ENCODE peak calls at places on chromosomes 4 and X, in ten cellular contexts. One of them, this sample, is unnamed. For H3K4me1, the result is how much of the 10 kb centered on the place peaks cover.

GRCh38 chr4:87067120-87067885 is 132.5 kb downstream of the AFF1 start:
- DNase-seq in HCT116: no peak
- DNase-seq in heart left ventricle: no peak
- DNase-seq in thyroid gland: no peak
- DNase-seq in ovary: no peak
- DNase-seq in tibial nerve: no peak
- DNase-seq in K562: no peak
- DNase-seq in prostate gland: no peak
- DNase-seq in H1: no peak
- DNase-seq in suprapubic skin: no peak
- DNase-seq in this sample: no peak

GRCh38 chr4:89420507-89420906 is 112.9 kb upstream of the GPRIN3 start:
- DNase-seq in ovary: no peak
- DNase-seq in K562: no peak
- DNase-seq in tibial nerve: no peak
- DNase-seq in heart left ventricle: no peak
- DNase-seq in suprapubic skin: no peak
- DNase-seq in prostate gland: no peak
- DNase-seq in thyroid gland: no peak
- DNase-seq in HCT116: no peak
- DNase-seq in H1: no peak
- DNase-seq in this sample: no peak

GRCh38 chr4:19958849-19959248 is 292.9 kb upstream of the SLIT2 start:
- DNase-seq in heart left ventricle: no peak
- DNase-seq in H1: no peak
- DNase-seq in prostate gland: no peak
- DNase-seq in HCT116: no peak
- DNase-seq in tibial nerve: no peak
- DNase-seq in suprapubic skin: no peak
- DNase-seq in ovary: no peak
- DNase-seq in K562: no peak
- DNase-seq in thyroid gland: no peak
- DNase-seq in this sample: no peak

GRCh38 chr4:23260510-23260909 is 567.8 kb downstream of the GBA3 start:
- DNase-seq in H1: no peak
- DNase-seq in tibial nerve: no peak
- DNase-seq in prostate gland: no peak
- DNase-seq in thyroid gland: no peak
- DNase-seq in K562: peak
- DNase-seq in ovary: no peak
- DNase-seq in heart left ventricle: no peak
- DNase-seq in suprapubic skin: no peak
- DNase-seq in HCT116: no peak
- DNase-seq in this sample: no peak

GRCh38 chrX:23790147-23790497 is 7.1 kb downstream of the SAT1 start:
- DNase-seq in tibial nerve: no peak
- DNase-seq in ovary: no peak
- DNase-seq in prostate gland: no peak
- DNase-seq in K562: no peak
- DNase-seq in heart left ventricle: no peak
- DNase-seq in suprapubic skin: no peak
- DNase-seq in HCT116: no peak
- DNase-seq in thyroid gland: no peak
- DNase-seq in H1: no peak
- DNase-seq in this sample: no peak

GRCh38 chrX:33156152-33156726 is 55.1 kb downstream of the DMD start:
- DNase-seq in tibial nerve: no peak
- DNase-seq in thyroid gland: no peak
- DNase-seq in heart left ventricle: no peak
- DNase-seq in suprapubic skin: no peak
- DNase-seq in H1: no peak
- DNase-seq in ovary: no peak
- DNase-seq in prostate gland: no peak
- DNase-seq in HCT116: no peak
- DNase-seq in K562: no peak
- DNase-seq in this sample: no peak

GRCh38 chr4:10664408-10664807 is 20.2 kb downstream of the CLNK start:
- DNase-seq in thyroid gland: peak
- DNase-seq in heart left ventricle: no peak
- DNase-seq in tibial nerve: peak
- DNase-seq in K562: no peak
- DNase-seq in prostate gland: peak
- DNase-seq in suprapubic skin: no peak
- DNase-seq in HCT116: no peak
- DNase-seq in ovary: no peak
- DNase-seq in H1: no peak
- DNase-seq in this sample: no peak

GRCh38 chrX:69568828-69569227 is 47.1 kb upstream of the EDA start:
- DNase-seq in tibial nerve: no peak
- DNase-seq in ovary: no peak
- DNase-seq in K562: no peak
- DNase-seq in heart left ventricle: no peak
- DNase-seq in suprapubic skin: no peak
- DNase-seq in prostate gland: no peak
- DNase-seq in HCT116: no peak
- DNase-seq in H1: no peak
- DNase-seq in thyroid gland: no peak
- DNase-seq in this sample: no peak

GRCh38 chrX:33211356-33212254 is at the start of gene DMD:
- DNase-seq in suprapubic skin: no peak
- DNase-seq in prostate gland: peak
- DNase-seq in thyroid gland: peak
- DNase-seq in heart left ventricle: peak
- DNase-seq in ovary: peak
- DNase-seq in tibial nerve: peak
- DNase-seq in HCT116: no peak
- DNase-seq in H1: no peak
- DNase-seq in K562: no peak
- DNase-seq in this sample: peak

GRCh38 chrX:39163585-39163984 is 362.3 kb downstream of the MID1IP1 start:
- DNase-seq in K562: no peak
- DNase-seq in suprapubic skin: no peak
- DNase-seq in H1: no peak
- DNase-seq in HCT116: no peak
- DNase-seq in prostate gland: no peak
- DNase-seq in ovary: no peak
- DNase-seq in heart left ventricle: no peak
- DNase-seq in thyroid gland: no peak
- DNase-seq in tibial nerve: no peak
- DNase-seq in this sample: no peak

GRCh38 chr4:182875471-182875870 is 41.7 kb downstream of the DCTD start:
- DNase-seq in K562: no peak
- DNase-seq in tibial nerve: no peak
- DNase-seq in HCT116: no peak
- DNase-seq in prostate gland: no peak
- DNase-seq in ovary: no peak
- DNase-seq in heart left ventricle: no peak
- DNase-seq in thyroid gland: no peak
- DNase-seq in H1: no peak
- DNase-seq in suprapubic skin: no peak
- DNase-seq in this sample: no peak

GRCh38 chr4:94640151-94640550 is 117.6 kb upstream of the BMPR1B start:
- DNase-seq in tibial nerve: no peak
- DNase-seq in suprapubic skin: no peak
- DNase-seq in prostate gland: no peak
- DNase-seq in H1: no peak
- DNase-seq in K562: no peak
- DNase-seq in ovary: no peak
- DNase-seq in heart left ventricle: no peak
- DNase-seq in HCT116: no peak
- DNase-seq in thyroid gland: peak
- DNase-seq in this sample: no peak

GRCh38 chr4:44326716-44327115 is 121.9 kb downstream of the KCTD8 start:
- DNase-seq in tibial nerve: no peak
- DNase-seq in ovary: no peak
- DNase-seq in prostate gland: no peak
- DNase-seq in H1: no peak
- DNase-seq in thyroid gland: no peak
- DNase-seq in K562: no peak
- DNase-seq in suprapubic skin: no peak
- DNase-seq in HCT116: no peak
- DNase-seq in heart left ventricle: no peak
- DNase-seq in this sample: no peak

GRCh38 chr4:77158487-77158861 is 1.5 kb downstream of the CCNG2 start:
- DNase-seq in HCT116: no peak
- DNase-seq in heart left ventricle: no peak
- DNase-seq in K562: peak
- DNase-seq in prostate gland: no peak
- DNase-seq in tibial nerve: peak
- DNase-seq in thyroid gland: peak
- DNase-seq in suprapubic skin: no peak
- DNase-seq in H1: no peak
- DNase-seq in ovary: peak
- DNase-seq in this sample: no peak

GRCh38 chr4:77156533-77156911 is 485 bp upstream of the CCNG2 start:
- DNase-seq in thyroid gland: peak
- DNase-seq in ovary: peak
- DNase-seq in suprapubic skin: peak
- DNase-seq in heart left ventricle: peak
- DNase-seq in prostate gland: peak
- DNase-seq in HCT116: peak
- DNase-seq in K562: peak
- DNase-seq in H1: peak
- DNase-seq in tibial nerve: peak
- DNase-seq in this sample: peak

GRCh38 chr4:77157859-77158486 is 966 bp downstream of the CCNG2 start:
- DNase-seq in thyroid gland: peak
- DNase-seq in tibial nerve: peak
- DNase-seq in ovary: peak
- DNase-seq in HCT116: peak
- DNase-seq in heart left ventricle: peak
- DNase-seq in H1: peak
- DNase-seq in suprapubic skin: peak
- DNase-seq in prostate gland: peak
- DNase-seq in K562: peak
- DNase-seq in this sample: peak

GRCh38 chr4:77155631-77156345 is 1.2 kb upstream of the CCNG2 start:
- DNase-seq in thyroid gland: peak
- DNase-seq in K562: no peak
- DNase-seq in suprapubic skin: no peak
- DNase-seq in prostate gland: no peak
- DNase-seq in HCT116: no peak
- DNase-seq in tibial nerve: no peak
- DNase-seq in heart left ventricle: no peak
- DNase-seq in H1: no peak
- DNase-seq in ovary: no peak
- DNase-seq in this sample: no peak

DNA sequence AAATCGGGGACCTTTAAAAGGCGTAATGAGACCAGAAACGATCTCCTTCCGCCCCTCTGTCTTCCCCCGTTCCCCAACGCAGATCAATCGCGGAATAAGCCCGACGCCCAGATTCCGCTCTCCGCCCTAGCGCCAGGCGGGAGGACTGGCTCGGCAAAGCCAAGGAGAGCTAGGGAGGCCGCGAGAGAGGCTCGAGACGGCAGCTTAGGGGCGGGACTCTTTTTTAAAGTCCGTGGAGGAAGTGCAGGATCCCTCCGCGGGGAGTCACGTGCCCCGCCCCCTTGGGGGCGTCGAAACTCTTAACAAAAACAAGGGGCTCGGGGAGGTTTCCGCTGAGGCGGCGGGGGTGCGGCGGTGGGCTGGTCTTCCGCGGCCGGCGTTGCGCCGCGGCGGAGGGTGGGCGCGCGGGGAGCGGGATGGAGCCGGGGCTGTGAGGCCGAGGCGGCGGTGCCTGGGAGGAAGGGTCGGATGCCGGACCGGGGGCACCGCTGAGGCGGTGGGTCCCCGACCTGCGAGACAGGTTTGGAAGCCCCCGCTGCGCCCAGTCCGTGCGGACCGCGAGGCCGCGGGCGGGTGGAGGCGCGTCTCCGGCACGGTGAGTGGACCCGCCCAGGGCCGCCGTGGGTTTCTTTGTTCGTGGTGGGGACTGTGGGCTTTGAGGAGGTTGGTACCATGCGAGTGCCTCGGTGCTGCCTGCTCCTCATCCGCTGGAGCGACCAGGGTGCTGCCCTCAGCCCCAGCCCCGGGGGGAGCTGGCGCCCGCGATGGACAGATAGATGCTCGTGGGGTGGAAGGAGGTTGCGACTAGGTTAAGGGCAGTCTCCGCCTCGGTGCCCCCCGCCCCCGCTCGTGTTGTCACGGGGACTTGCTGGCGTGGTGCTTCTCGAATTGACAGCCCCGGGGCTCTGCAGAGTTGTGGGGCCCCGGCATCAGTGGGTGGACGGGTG is at the start of gene CCNG2:
- DNase-seq in prostate gland: peak
- DNase-seq in tibial nerve: peak
- DNase-seq in suprapubic skin: peak
- DNase-seq in HCT116: no peak
- DNase-seq in heart left ventricle: peak
- DNase-seq in H1: peak
- DNase-seq in thyroid gland: peak
- DNase-seq in K562: peak
- DNase-seq in ovary: peak
- DNase-seq in this sample: peak
- TF ChIP-seq POLR2A in prostate gland: peak
- TF ChIP-seq POLR2A in tibial nerve: peak
- TF ChIP-seq POLR2A in suprapubic skin: no peak
- TF ChIP-seq POLR2A in HCT116: peak
- TF ChIP-seq POLR2A in heart left ventricle: no peak
- TF ChIP-seq POLR2A in H1: peak
- TF ChIP-seq POLR2A in thyroid gland: peak
- TF ChIP-seq POLR2A in K562: no peak
- TF ChIP-seq POLR2A in ovary: peak
- TF ChIP-seq POLR2A in this sample: peak

GRCh38 chr4:78566834-78567501 is 15.4 kb downstream of the ANXA3 start:
- DNase-seq in heart left ventricle: no peak
- DNase-seq in ovary: no peak
- DNase-seq in HCT116: no peak
- DNase-seq in suprapubic skin: no peak
- DNase-seq in prostate gland: no peak
- DNase-seq in H1: no peak
- DNase-seq in thyroid gland: no peak
- DNase-seq in tibial nerve: no peak
- DNase-seq in K562: peak
- DNase-seq in this sample: no peak
- H3K4me1 ChIP-seq in heart left ventricle: under half
- H3K4me1 ChIP-seq in ovary: under half
- H3K4me1 ChIP-seq in HCT116: half or more
- H3K4me1 ChIP-seq in suprapubic skin: under half
- H3K4me1 ChIP-seq in prostate gland: under half
- H3K4me1 ChIP-seq in H1: under half
- H3K4me1 ChIP-seq in thyroid gland: half or more
- H3K4me1 ChIP-seq in tibial nerve: under half
- H3K4me1 ChIP-seq in K562: under half
- H3K4me1 ChIP-seq in this sample: under half

GRCh38 chr4:74157743-74158560 is at the start of gene MTHFD2L:
- DNase-seq in H1: peak
- DNase-seq in HCT116: peak
- DNase-seq in heart left ventricle: peak
- DNase-seq in suprapubic skin: peak
- DNase-seq in prostate gland: peak
- DNase-seq in K562: peak
- DNase-seq in thyroid gland: peak
- DNase-seq in ovary: peak
- DNase-seq in tibial nerve: peak
- DNase-seq in this sample: peak
- TF ChIP-seq POLR2A in H1: peak
- TF ChIP-seq POLR2A in HCT116: peak
- TF ChIP-seq POLR2A in heart left ventricle: no peak
- TF ChIP-seq POLR2A in suprapubic skin: no peak
- TF ChIP-seq POLR2A in prostate gland: peak
- TF ChIP-seq POLR2A in K562: peak
- TF ChIP-seq POLR2A in thyroid gland: peak
- TF ChIP-seq POLR2A in ovary: peak
- TF ChIP-seq POLR2A in tibial nerve: no peak
- TF ChIP-seq POLR2A in this sample: peak

GRCh38 chrX:154541896-154542722 is 4.5 kb downstream of the G6PD start:
- DNase-seq in H1: no peak
- DNase-seq in K562: peak
- DNase-seq in suprapubic skin: peak
- DNase-seq in thyroid gland: peak
- DNase-seq in heart left ventricle: peak
- DNase-seq in ovary: peak
- DNase-seq in prostate gland: no peak
- DNase-seq in HCT116: peak
- DNase-seq in tibial nerve: peak
- DNase-seq in this sample: peak
- H3K4me1 ChIP-seq in H1: under half
- H3K4me1 ChIP-seq in K562: under half
- H3K4me1 ChIP-seq in suprapubic skin: under half
- H3K4me1 ChIP-seq in thyroid gland: half or more
- H3K4me1 ChIP-seq in heart left ventricle: under half
- H3K4me1 ChIP-seq in ovary: under half
- H3K4me1 ChIP-seq in prostate gland: under half
- H3K4me1 ChIP-seq in HCT116: under half
- H3K4me1 ChIP-seq in tibial nerve: under half
- H3K4me1 ChIP-seq in this sample: under half

This sample was measured in transverse colon.